ENCODE peak calls at places on chromosomes 2 and 18, in four cellular contexts. Y, L, X and T are unnamed samples.

GRCh38 chr2:72154386-72154785 is 6.7 kb upstream of the CYP26B1 start:
- DNase-seq in L (no peak), Y (no peak), X (peak), T (no peak)

GRCh38 chr18:7117390-7118355 is at the start of gene LAMA1:
- DNase-seq in X (peak), L (no peak), Y (no peak), T (peak)

GRCh38 chr2:213723707-213724106 is 439.4 kb downstream of the SPAG16 start:
- DNase-seq in Y (peak), X (peak), L (peak), T (no peak)

GRCh38 chr2:232652505-232652851 is 19.1 kb downstream of the EFHD1 start:
- DNase-seq in Y (no peak), X (no peak), L (no peak), T (peak)

GRCh38 chr2:238169021-238169707 is 10.4 kb downstream of the ERFE start:
- DNase-seq in Y (no peak), L (peak), X (no peak), T (peak)

GRCh38 chr2:10256525-10257031 is 46.1 kb upstream of the HPCAL1 start:
- DNase-seq in Y (no peak), L (no peak), X (no peak), T (no peak)

GRCh38 chr18:67302043-67302442 is 214.5 kb downstream of the DSEL start:
- DNase-seq in Y (peak), L (peak), X (no peak), T (peak)

GRCh38 chr2:105417789-105418475 is 19.1 kb upstream of the FHL2 start:
- DNase-seq in Y (no peak), L (peak), X (no peak), T (peak)

GRCh38 chr18:36314754-36315153 is 17.2 kb downstream of the FHOD3 start:
- DNase-seq in X (no peak), L (peak), Y (no peak), T (peak)

GRCh38 chr2:164739966-164740365 is 101.7 kb downstream of the COBLL1 start:
- DNase-seq in L (peak), X (no peak), Y (no peak), T (peak)

GRCh38 chr2:31335921-31336570 is 78.5 kb downstream of the XDH start:
- DNase-seq in X (no peak), Y (no peak), L (peak), T (peak)

GRCh38 chr2:95053543-95053942 is 28.0 kb downstream of the MAL start:
- DNase-seq in Y (no peak), X (peak), L (no peak), T (no peak)

GRCh38 chr18:54880706-54881105 is 52.4 kb downstream of the RAB27B start:
- DNase-seq in Y (no peak), L (peak), X (peak), T (peak)

GRCh38 chr2:101931402-101931801 is 60.4 kb upstream of the IL1R2 start:
- DNase-seq in L (no peak), X (no peak), Y (no peak), T (no peak)

GRCh38 chr2:74334931-74335333 is 8.3 kb downstream of the SLC4A5 start:
- DNase-seq in L (peak), X (peak), Y (peak), T (peak)

GRCh38 chr2:25374411-25374810 is 32.7 kb upstream of the DNMT3A start:
- DNase-seq in Y (no peak), X (no peak), L (no peak), T (no peak)

GRCh38 chr18:54776282-54776977 is 51.8 kb upstream of the RAB27B start:
- DNase-seq in L (peak), X (no peak), Y (no peak), T (peak)

DNA sequence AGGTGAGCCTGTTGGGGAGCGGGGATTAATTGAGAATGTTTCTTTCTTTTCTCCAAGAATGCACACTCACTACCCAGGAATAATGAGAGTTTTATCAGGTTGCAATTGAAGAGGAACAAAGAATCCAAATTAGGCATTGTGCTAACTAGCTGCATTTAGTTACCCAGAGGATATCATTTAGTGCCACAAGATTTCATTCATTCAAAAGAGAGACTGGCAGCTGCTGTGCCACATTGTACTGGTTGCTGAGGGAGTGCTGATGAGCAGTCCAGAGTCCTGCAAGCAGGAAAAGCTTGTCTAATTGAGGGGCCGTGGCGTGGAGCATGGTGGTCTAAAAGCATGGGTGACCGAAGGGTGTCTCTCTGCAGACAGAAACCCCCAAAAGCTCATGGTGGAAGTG is 97.6 kb downstream of the CTAGE1 start:
- DNase-seq in X (no peak), L (no peak), Y (no peak), T (no peak)
- H3K4me2 ChIP-seq in X (no peak), L (no peak), Y (no peak), T (no peak)

GRCh38 chr2:110732422-110733413 is at the start of gene ACOXL:
- DNase-seq in L (peak), Y (peak), X (peak), T (no peak)
- TF ChIP-seq EZH2 in L (peak), Y (no peak), X (peak), T (peak)

GRCh38 chr2:70639841-70640448 is 86.3 kb upstream of the TGFA start:
- DNase-seq in L (no peak), Y (peak), X (no peak), T (no peak)
- TF ChIP-seq EZH2phosphoT487 in L (no peak), Y (no peak), X (no peak), T (no peak)

DNA sequence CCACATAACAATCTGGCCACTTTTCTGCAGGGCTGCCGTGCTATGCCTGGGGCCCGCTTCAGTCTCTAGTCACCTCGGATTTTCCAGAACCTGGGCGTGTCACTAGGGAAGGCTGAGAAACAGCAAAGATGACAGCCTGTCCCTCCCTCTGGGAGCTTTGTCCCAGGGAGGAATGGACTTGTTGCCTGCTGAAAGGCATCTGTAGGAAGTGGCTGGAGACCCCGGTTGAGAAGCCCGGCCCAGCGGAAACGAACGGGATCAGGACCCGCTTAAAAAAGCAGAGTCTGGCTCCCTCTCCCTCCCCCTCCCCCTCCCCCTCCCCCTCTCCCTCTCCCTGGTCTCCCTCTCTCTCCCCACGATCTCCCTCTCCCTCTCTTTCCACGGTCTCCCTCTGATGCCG is 149.5 kb upstream of the ZNF516 start:
- DNase-seq in X (no peak), Y (no peak), L (no peak), T (no peak)
- H3K4me2 ChIP-seq in X (no peak), Y (no peak), L (no peak), T (no peak)

DNA sequence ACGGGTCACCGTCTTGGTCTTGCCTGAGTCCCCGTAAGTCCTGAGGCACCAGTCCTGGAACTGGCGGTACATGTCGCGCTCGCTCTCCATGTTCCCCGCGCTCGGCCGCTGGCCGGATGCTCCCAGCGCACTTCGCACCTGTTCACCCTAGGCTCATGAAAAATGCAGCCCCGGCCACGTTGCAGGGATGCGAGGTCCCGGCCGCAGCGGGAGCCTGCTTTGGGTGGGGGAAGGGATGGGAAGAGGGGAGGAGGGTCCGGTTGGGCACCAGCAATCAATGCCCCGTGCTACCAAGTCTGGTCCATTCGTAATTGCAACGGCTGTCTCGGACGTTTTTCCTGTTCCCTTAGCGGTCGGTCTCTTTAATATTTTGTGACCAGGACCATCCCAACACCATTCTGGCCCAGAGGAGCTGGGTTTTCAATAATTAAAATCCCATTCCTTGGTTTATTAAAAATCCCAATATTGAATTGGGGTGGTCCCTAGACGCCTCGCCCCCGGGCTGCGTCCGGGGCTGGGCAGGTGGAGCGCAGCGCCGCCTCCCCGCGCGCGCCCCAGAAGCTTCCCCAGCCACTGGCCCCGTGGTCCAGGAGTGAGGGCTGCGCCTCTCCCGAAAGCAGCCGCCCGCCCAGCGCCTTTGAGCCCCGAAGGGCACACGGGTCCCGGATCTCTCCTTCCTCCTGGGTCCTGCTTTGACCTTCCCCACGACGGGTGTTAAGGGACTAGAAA is 1.4 kb downstream of the NOL4 start:
- DNase-seq in L (no peak), X (peak), Y (no peak), T (peak)
- TF ChIP-seq EZH2 in L (no peak), X (no peak), Y (no peak), T (peak)

DNA sequence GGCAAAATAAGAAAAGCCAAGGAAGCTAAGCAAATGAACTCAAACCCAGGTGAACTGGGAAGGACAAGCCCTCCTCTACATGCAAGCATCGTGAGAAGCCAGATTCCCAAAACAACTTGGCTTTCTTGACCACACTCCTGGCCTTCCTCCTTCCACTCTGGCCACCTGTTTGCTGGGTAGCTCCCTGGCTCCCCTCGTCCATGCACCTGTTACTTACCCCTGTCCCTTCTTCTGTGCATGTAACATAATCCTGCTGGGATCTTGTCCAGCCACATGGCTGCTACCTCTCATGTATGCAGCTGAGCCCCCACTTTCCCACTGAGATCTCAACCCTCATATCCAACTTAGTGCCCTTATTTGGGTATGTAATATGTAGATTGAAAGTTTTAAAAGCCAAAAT is 121.6 kb downstream of the MYO5B start:
- DNase-seq in Y (no peak), X (no peak), L (no peak), T (no peak)
- TF ChIP-seq EZH2phosphoT487 in Y (no peak), X (no peak), L (no peak), T (no peak)

GRCh38 chr2:117958186-117958585 is 55.7 kb downstream of the CCDC93 start:
- DNase-seq in Y (no peak), L (peak), X (no peak), T (peak)
- H3K4me2 ChIP-seq in Y (no peak), L (peak), X (no peak), T (peak)

DNA sequence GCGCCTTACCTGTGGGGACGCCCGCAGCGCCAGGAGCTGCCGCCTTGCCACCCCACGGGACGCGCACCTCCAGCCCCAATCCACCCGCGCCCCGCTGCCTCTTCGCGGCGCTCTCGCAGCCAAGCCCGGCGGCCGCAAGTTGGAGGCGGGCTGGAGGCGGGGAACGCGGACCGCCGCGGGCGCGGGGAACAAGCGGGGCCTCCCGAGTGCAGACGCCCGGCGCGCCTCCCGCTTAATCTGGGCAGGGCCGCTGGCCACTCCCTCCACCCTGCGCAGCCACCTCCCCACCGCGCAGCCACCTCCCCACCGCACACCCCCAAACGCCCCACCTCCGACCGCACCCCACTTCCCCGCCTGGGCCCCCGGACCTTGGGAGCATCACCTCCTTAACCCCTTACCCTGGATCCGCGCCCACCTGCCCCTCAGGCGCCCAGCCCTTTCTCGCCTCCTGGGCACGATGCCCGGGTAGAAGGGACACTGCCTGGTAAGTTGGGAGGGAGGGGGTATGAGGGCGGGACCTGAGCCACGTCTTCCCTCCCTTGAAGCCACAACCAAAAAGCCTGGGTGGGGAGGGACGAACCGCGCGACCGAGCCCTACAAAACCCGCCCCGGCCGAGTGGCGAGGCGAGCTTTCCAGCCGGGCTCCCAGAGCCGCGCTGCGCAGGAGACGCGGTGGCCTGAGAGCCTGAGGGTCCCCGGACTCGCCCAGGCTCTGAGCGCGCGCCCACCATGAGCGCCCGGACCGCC is at the start of the genes COL4A3 and COL4A4:
- DNase-seq in X (peak), L (peak), Y (peak), T (peak)
- TF ChIP-seq EZH2 in X (no peak), L (no peak), Y (no peak), T (no peak)

GRCh38 chr2:240437861-240438809 is 2.7 kb downstream of the GPC1 start:
- DNase-seq in X (peak), L (peak), Y (peak), T (peak)
- TF ChIP-seq EZH2phosphoT487 in X (no peak), L (no peak), Y (no peak), T (no peak)

GRCh38 chr2:127511090-127511489 is 15.2 kb downstream of the IWS1 start:
- DNase-seq in X (no peak), Y (no peak), L (no peak), T (no peak)

GRCh38 chr2:127510073-127510472 is 16.2 kb downstream of the IWS1 start:
- DNase-seq in Y (no peak), X (no peak), L (peak), T (no peak)

GRCh38 chr2:127506502-127506901 is 19.8 kb downstream of the IWS1 start:
- DNase-seq in X (no peak), L (no peak), Y (no peak), T (peak)

GRCh38 chr2:127508621-127509034 is 17.7 kb downstream of the IWS1 start:
- DNase-seq in X (no peak), L (peak), Y (no peak), T (peak)

DNA sequence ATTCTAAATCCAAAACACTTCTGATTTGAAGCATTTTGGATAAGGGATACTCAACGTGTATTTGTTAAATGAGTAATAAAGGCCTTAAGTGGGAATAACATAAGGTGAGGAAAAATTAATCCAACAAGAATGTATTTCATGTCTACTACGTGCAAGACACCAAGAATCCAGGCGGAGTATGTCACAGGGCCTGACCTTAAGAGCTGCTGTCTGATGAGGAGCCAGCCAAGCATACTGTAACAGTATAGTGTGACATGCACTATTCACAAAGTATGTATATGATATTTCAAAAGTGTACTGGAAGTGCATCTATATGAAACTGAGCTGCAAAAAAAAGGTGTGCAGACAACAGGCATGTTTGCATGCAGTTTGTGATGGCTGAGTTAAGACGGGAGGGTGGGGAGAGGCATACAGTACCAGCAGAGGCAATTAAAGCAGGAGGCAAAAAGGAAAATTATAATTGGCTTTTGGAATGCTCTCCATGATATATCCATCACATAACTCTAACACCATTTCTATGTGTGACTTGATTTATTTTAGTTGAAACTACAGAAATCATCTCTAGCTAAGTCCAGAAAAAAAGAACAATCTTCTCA is 18.2 kb downstream of the IWS1 start:
- DNase-seq in Y (no peak), X (no peak), L (no peak), T (peak)
- H3K4me2 ChIP-seq in Y (no peak), X (no peak), L (peak), T (peak)